ENCODE peak calls at places on chromosomes 13 and 19, in five cellular contexts. S is body of pancreas, X is upper lobe of right lung, C is fibroblast of lung, M is tibial artery. V is an unnamed sample. For H3K36me3, the result is how much of the 10 kb centered on the place peaks cover.

GRCh38 chr13:84430441-84430840 is 548.2 kb upstream of the SLITRK1 start:
- DNase-seq in S (no peak), X (no peak), C (no peak), M (no peak), V (no peak)

GRCh38 chr13:98556968-98557591 is 19.8 kb downstream of the STK24 start:
- DNase-seq in S (peak), X (no peak), C (peak), M (peak), V (no peak)

GRCh38 chr19:31513841-31514240 is 164.6 kb upstream of the TSHZ3 start:
- DNase-seq in S (no peak), X (no peak), C (no peak), M (no peak), V (no peak)

GRCh38 chr13:109868583-109869311 is 82.4 kb upstream of the IRS2 start:
- DNase-seq in S (no peak), X (no peak), C (no peak), M (no peak), V (no peak)

GRCh38 chr19:29805026-29805925 is 6.5 kb upstream of the CCNE1 start:
- DNase-seq in S (no peak), X (no peak), C (peak), M (no peak), V (no peak)

GRCh38 chr19:1572795-1573194 is 4.7 kb upstream of the MEX3D start:
- DNase-seq in S (no peak), X (no peak), C (no peak), M (no peak), V (no peak)

GRCh38 chr19:772730-773436 is 22.0 kb downstream of the MISP start:
- DNase-seq in S (no peak), X (no peak), C (no peak), M (no peak), V (no peak)

GRCh38 chr13:101490400-101491015 is 38.0 kb downstream of the ITGBL1 start:
- DNase-seq in S (no peak), X (no peak), C (peak), M (no peak), V (no peak)

GRCh38 chr13:59677966-59678814 is 485.5 kb downstream of the DIAPH3 start:
- DNase-seq in S (peak), X (no peak), C (peak), M (no peak), V (peak)

GRCh38 chr19:4373601-4374441 is 26.5 kb downstream of the SH3GL1 start:
- DNase-seq in S (no peak), X (no peak), C (peak), M (peak), V (peak)

GRCh38 chr19:6577410-6578125 is 13.4 kb downstream of the CD70 start:
- DNase-seq in S (no peak), X (no peak), C (no peak), M (no peak), V (no peak)

GRCh38 chr13:72500851-72501250 is 226.6 kb downstream of the MZT1 start:
- DNase-seq in S (no peak), X (no peak), C (no peak), M (no peak), V (no peak)

GRCh38 chr13:111533900-111534645 is 213.6 kb downstream of the TEX29 start:
- DNase-seq in S (no peak), X (no peak), C (no peak), M (no peak), V (no peak)

GRCh38 chr19:38057954-38058690 is 151.1 kb downstream of the SIPA1L3 start:
- DNase-seq in S (peak), X (peak), C (no peak), M (no peak), V (no peak)

GRCh38 chr19:3041302-3041701 is 12.2 kb upstream of the TLE2 start:
- DNase-seq in S (no peak), X (no peak), C (no peak), M (no peak), V (no peak)

GRCh38 chr19:3041756-3042517 is 12.9 kb upstream of the TLE2 start:
- DNase-seq in S (no peak), X (no peak), C (no peak), M (no peak), V (no peak)

GRCh38 chr19:3045885-3046603 is 16.3 kb downstream of the TLE5 start:
- DNase-seq in S (no peak), X (no peak), C (no peak), M (no peak), V (no peak)

GRCh38 chr19:3039641-3040077 is 10.6 kb upstream of the TLE2 start:
- DNase-seq in S (peak), X (peak), C (no peak), M (no peak), V (no peak)

GRCh38 chr19:3042545-3043267 is 13.6 kb upstream of the TLE2 start:
- DNase-seq in S (no peak), X (no peak), C (no peak), M (no peak), V (no peak)
- H3K4me3 ChIP-seq in S (no peak), X (no peak), C (no peak), M (no peak), V (no peak)

GRCh38 chr13:49657241-49657641 is 28.9 kb downstream of the ARL11 start:
- DNase-seq in S (no peak), X (no peak), C (no peak), M (no peak), V (no peak)
- H3K36me3 ChIP-seq in S (under half), X (under half), C (under half), M (under half), V (under half)

DNA sequence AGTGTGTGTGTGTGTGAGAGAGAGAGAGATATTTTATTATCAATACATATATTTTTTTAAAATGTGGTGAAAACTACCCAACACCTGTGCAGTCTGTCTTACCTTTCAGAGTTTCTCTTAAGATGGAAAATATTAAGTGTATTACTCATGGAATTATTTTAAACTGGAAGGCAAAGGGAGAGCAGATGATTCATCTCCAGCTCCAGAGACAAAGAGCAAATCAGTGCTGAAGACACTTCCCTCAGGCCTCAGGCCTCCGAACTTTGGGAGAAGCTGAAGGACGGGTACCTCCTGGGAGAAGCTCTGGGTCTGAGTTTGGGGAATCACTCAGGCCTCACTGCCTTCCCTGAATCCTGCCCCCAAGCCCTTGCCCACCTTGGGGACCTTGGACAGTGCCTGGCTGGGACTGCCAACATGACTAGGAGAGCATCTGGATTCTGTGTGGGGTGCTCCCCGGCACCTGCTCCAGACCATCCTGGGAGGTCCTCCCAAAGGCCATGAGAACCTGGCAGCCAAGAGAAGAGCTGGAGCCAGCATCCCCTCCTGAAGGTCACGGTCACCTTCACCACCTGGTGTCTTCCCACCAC is 170.4 kb upstream of the UBL3 start:
- DNase-seq in S (no peak), X (no peak), C (peak), M (no peak), V (no peak)
- TF ChIP-seq CTCF in S (no peak), X (no peak), C (no peak), M (no peak), V (no peak)

DNA sequence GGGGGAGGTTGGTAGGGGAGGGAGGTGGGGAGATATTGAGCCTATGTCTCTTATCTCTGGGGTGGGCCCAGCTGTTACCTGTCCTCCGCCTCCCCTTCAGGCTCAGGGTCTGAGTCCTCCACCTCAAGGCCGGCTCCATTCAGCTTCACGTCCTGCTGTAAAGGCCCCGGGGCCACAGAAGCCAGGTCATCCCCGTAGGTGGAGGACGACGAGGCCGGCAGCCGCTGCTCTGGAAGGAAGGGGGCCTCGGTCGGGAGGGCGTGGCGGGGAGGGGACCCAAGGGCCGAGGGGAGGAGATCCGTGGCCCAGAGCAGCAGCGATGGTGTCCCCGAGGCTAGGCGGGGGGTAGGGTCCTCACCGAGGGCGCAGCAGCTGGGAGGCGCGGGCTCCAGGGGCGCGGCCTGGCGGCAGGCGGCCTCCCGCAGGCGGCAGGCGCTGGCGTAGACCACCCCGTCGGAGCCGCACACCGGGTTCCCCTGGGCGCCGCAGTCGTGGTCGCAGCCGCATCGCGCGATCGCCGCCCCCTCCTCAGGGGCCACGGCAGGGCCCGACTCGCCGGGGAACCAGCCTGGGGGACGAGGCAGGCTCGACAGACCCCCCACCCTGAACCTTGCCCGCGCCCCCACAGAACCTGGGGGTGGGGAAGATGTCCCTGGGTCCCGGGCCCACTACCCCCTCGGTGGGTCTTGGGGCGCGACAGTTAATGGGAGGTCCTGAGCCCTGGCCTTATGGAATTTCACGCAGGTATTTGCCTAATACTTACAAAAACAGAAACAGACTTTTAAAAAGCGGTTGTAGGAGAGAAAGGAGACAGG is 7.5 kb downstream of the F2RL3 start:
- DNase-seq in S (no peak), X (no peak), C (no peak), M (peak), V (no peak)
- H3K4me3 ChIP-seq in S (peak), X (peak), C (peak), M (peak), V (peak)

GRCh38 chr13:96796234-96796633 is 198.0 kb downstream of the OXGR1 start:
- DNase-seq in S (no peak), X (no peak), C (no peak), M (no peak), V (no peak)
- H3K36me3 ChIP-seq in S (under half), X (under half), C (under half), M (under half), V (under half)

GRCh38 chr13:35164324-35164932 is 222.4 kb downstream of the NBEA start:
- DNase-seq in S (no peak), X (no peak), C (peak), M (no peak), V (no peak)
- TF ChIP-seq CTCF in S (peak), X (peak), C (peak), M (peak), V (peak)

GRCh38 chr19:54422136-54422535 is 6.9 kb downstream of the TTYH1 start:
- DNase-seq in S (no peak), X (no peak), C (no peak), M (no peak), V (no peak)

GRCh38 chr19:54421521-54421920 is 6.3 kb downstream of the TTYH1 start:
- DNase-seq in S (no peak), X (no peak), C (no peak), M (no peak), V (no peak)

GRCh38 chr19:54420383-54421168 is 5.3 kb downstream of the TTYH1 start:
- DNase-seq in S (peak), X (no peak), C (no peak), M (no peak), V (no peak)

GRCh38 chr19:54420068-54420382 is 4.8 kb downstream of the TTYH1 start:
- DNase-seq in S (no peak), X (no peak), C (no peak), M (no peak), V (no peak)

GRCh38 chr19:54421169-54421516 is 5.9 kb downstream of the TTYH1 start:
- DNase-seq in S (peak), X (no peak), C (no peak), M (no peak), V (no peak)
- H3K4me3 ChIP-seq in S (no peak), X (no peak), C (no peak), M (no peak), V (no peak)

DNA sequence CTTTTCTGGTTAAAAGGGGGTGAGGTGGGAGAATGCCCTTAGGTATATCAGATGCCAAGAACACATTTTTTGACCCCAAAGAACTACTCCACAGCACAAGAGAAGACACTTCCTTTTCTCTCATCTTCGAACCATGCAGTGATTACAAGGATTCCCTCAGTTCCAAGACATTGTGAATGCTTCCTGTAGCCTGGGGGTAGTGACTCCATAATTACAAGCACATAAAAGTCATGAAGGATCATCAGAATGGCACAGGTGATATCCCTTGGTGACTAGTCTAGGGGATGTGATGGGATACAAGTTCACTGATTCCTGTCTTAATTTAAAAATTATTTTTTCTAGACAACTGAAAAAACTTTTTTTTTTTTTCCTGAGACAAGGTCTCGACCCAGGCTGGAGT is 78.0 kb downstream of the ZC3H13 start:
- DNase-seq in S (no peak), X (no peak), C (no peak), M (no peak), V (no peak)
- H3K36me3 ChIP-seq in S (under half), X (half or more), C (under half), M (half or more), V (under half)

GRCh38 chr19:13350761-13351160 is 155.5 kb downstream of the CACNA1A start:
- DNase-seq in S (no peak), X (no peak), C (no peak), M (no peak), V (no peak)
- TF ChIP-seq CTCF in S (no peak), X (no peak), C (no peak), M (no peak), V (no peak)

GRCh38 chr13:48573213-48573612 is 40.3 kb upstream of the RCBTB2 start:
- DNase-seq in S (no peak), X (no peak), C (no peak), M (no peak), V (no peak)

GRCh38 chr13:48574036-48574796 is 41.3 kb upstream of the RCBTB2 start:
- DNase-seq in S (no peak), X (no peak), C (no peak), M (no peak), V (no peak)

GRCh38 chr13:48570225-48570828 is 37.4 kb upstream of the RCBTB2 start:
- DNase-seq in S (no peak), X (no peak), C (no peak), M (no peak), V (no peak)

GRCh38 chr13:48567521-48568331 is 34.8 kb upstream of the RCBTB2 start:
- DNase-seq in S (no peak), X (no peak), C (no peak), M (no peak), V (no peak)

GRCh38 chr13:48571121-48571901 is 38.4 kb upstream of the RCBTB2 start:
- DNase-seq in S (no peak), X (no peak), C (peak), M (no peak), V (no peak)
- H3K4me3 ChIP-seq in S (no peak), X (peak), C (peak), M (peak), V (no peak)